ENCODE peak calls at places on chromosomes 1 and 21, in ten cellular contexts. One of them, this sample, is unnamed.

GRCh38 chr1:224380003-224380402 is 23.3 kb downstream of the CNIH4 start:
- DNase-seq in fibroblast of gingiva: no peak
- DNase-seq in colonic mucosa: no peak
- DNase-seq in activated T-cell treated with anti-CD3 and anti-CD28 coated beads for 1 hour: no peak
- DNase-seq in naive thymus-derived CD8-positive, alpha-beta T cell: peak; percentile 16
- DNase-seq in body of pancreas: no peak
- DNase-seq in KBM-7: peak; percentile 84
- DNase-seq in Kasumi-1: peak; percentile 90
- DNase-seq in activated T-helper 1 cell treated with anti-CD3 and anti-CD28 coated beads, Interleukin-12 subunit alpha, Interleukin-12 subunit beta, Interleukin-2, Interleukin-4 antibody, amounts not matched to agents 30 ng/mL and 10 ng/mL and 1 ng/mL, durations not matched to agents 14 hours and 24 hours and 36 hours: peak; percentile 49
- DNase-seq in tibial nerve: no peak
- DNase-seq in this sample: no peak

GRCh38 chr1:63592536-63593302 is 492 bp upstream of the PGM1 start:
- DNase-seq in fibroblast of gingiva: no peak
- DNase-seq in colonic mucosa: peak; percentile 80
- DNase-seq in activated T-cell treated with anti-CD3 and anti-CD28 coated beads for 1 hour: no peak
- DNase-seq in naive thymus-derived CD8-positive, alpha-beta T cell: no peak
- DNase-seq in body of pancreas: no peak
- DNase-seq in KBM-7: no peak
- DNase-seq in Kasumi-1: peak; percentile 61
- DNase-seq in activated T-helper 1 cell treated with anti-CD3 and anti-CD28 coated beads, Interleukin-12 subunit alpha, Interleukin-12 subunit beta, Interleukin-2, Interleukin-4 antibody, amounts not matched to agents 30 ng/mL and 10 ng/mL and 1 ng/mL, durations not matched to agents 14 hours and 24 hours and 36 hours: no peak
- DNase-seq in tibial nerve: no peak
- DNase-seq in this sample: no peak

GRCh38 chr1:58670200-58670599 is 29.7 kb downstream of the MYSM1 start:
- DNase-seq in fibroblast of gingiva: no peak
- DNase-seq in colonic mucosa: no peak
- DNase-seq in activated T-cell treated with anti-CD3 and anti-CD28 coated beads for 1 hour: no peak
- DNase-seq in naive thymus-derived CD8-positive, alpha-beta T cell: no peak
- DNase-seq in body of pancreas: no peak
- DNase-seq in KBM-7: peak; percentile 35
- DNase-seq in Kasumi-1: peak; percentile 57
- DNase-seq in activated T-helper 1 cell treated with anti-CD3 and anti-CD28 coated beads, Interleukin-12 subunit alpha, Interleukin-12 subunit beta, Interleukin-2, Interleukin-4 antibody, amounts not matched to agents 30 ng/mL and 10 ng/mL and 1 ng/mL, durations not matched to agents 14 hours and 24 hours and 36 hours: no peak
- DNase-seq in tibial nerve: no peak
- DNase-seq in this sample: no peak

GRCh38 chr1:12345350-12346217 is 115.8 kb downstream of the VPS13D start:
- DNase-seq in fibroblast of gingiva: no peak
- DNase-seq in colonic mucosa: peak; percentile 30
- DNase-seq in activated T-cell treated with anti-CD3 and anti-CD28 coated beads for 1 hour: no peak
- DNase-seq in naive thymus-derived CD8-positive, alpha-beta T cell: no peak
- DNase-seq in body of pancreas: no peak
- DNase-seq in KBM-7: peak; percentile 44
- DNase-seq in Kasumi-1: peak; percentile 66
- DNase-seq in activated T-helper 1 cell treated with anti-CD3 and anti-CD28 coated beads, Interleukin-12 subunit alpha, Interleukin-12 subunit beta, Interleukin-2, Interleukin-4 antibody, amounts not matched to agents 30 ng/mL and 10 ng/mL and 1 ng/mL, durations not matched to agents 14 hours and 24 hours and 36 hours: no peak
- DNase-seq in tibial nerve: no peak
- DNase-seq in this sample: no peak

GRCh38 chr1:1330366-1331067 is 563 bp upstream of the TAS1R3 start:
- DNase-seq in fibroblast of gingiva: no peak
- DNase-seq in colonic mucosa: no peak
- DNase-seq in activated T-cell treated with anti-CD3 and anti-CD28 coated beads for 1 hour: no peak
- DNase-seq in naive thymus-derived CD8-positive, alpha-beta T cell: no peak
- DNase-seq in body of pancreas: no peak
- DNase-seq in KBM-7: no peak
- DNase-seq in Kasumi-1: no peak
- DNase-seq in activated T-helper 1 cell treated with anti-CD3 and anti-CD28 coated beads, Interleukin-12 subunit alpha, Interleukin-12 subunit beta, Interleukin-2, Interleukin-4 antibody, amounts not matched to agents 30 ng/mL and 10 ng/mL and 1 ng/mL, durations not matched to agents 14 hours and 24 hours and 36 hours: no peak
- DNase-seq in tibial nerve: no peak
- DNase-seq in this sample: no peak

GRCh38 chr1:115714572-115715141 is 53.9 kb downstream of the CASQ2 start:
- DNase-seq in fibroblast of gingiva: no peak
- DNase-seq in colonic mucosa: peak; percentile 63
- DNase-seq in activated T-cell treated with anti-CD3 and anti-CD28 coated beads for 1 hour: no peak
- DNase-seq in naive thymus-derived CD8-positive, alpha-beta T cell: no peak
- DNase-seq in body of pancreas: peak; percentile 78
- DNase-seq in KBM-7: no peak
- DNase-seq in Kasumi-1: no peak
- DNase-seq in activated T-helper 1 cell treated with anti-CD3 and anti-CD28 coated beads, Interleukin-12 subunit alpha, Interleukin-12 subunit beta, Interleukin-2, Interleukin-4 antibody, amounts not matched to agents 30 ng/mL and 10 ng/mL and 1 ng/mL, durations not matched to agents 14 hours and 24 hours and 36 hours: no peak
- DNase-seq in tibial nerve: no peak
- DNase-seq in this sample: no peak

GRCh38 chr1:230909974-230910754 is 41.8 kb upstream of the C1orf198 start:
- DNase-seq in fibroblast of gingiva: no peak
- DNase-seq in colonic mucosa: no peak
- DNase-seq in activated T-cell treated with anti-CD3 and anti-CD28 coated beads for 1 hour: no peak
- DNase-seq in naive thymus-derived CD8-positive, alpha-beta T cell: no peak
- DNase-seq in body of pancreas: no peak
- DNase-seq in KBM-7: no peak
- DNase-seq in Kasumi-1: no peak
- DNase-seq in activated T-helper 1 cell treated with anti-CD3 and anti-CD28 coated beads, Interleukin-12 subunit alpha, Interleukin-12 subunit beta, Interleukin-2, Interleukin-4 antibody, amounts not matched to agents 30 ng/mL and 10 ng/mL and 1 ng/mL, durations not matched to agents 14 hours and 24 hours and 36 hours: no peak
- DNase-seq in tibial nerve: no peak
- DNase-seq in this sample: no peak

GRCh38 chr1:29415861-29416260 is 179.5 kb downstream of the PTPRU start:
- DNase-seq in fibroblast of gingiva: no peak
- DNase-seq in colonic mucosa: no peak
- DNase-seq in activated T-cell treated with anti-CD3 and anti-CD28 coated beads for 1 hour: no peak
- DNase-seq in naive thymus-derived CD8-positive, alpha-beta T cell: no peak
- DNase-seq in body of pancreas: no peak
- DNase-seq in KBM-7: no peak
- DNase-seq in Kasumi-1: no peak
- DNase-seq in activated T-helper 1 cell treated with anti-CD3 and anti-CD28 coated beads, Interleukin-12 subunit alpha, Interleukin-12 subunit beta, Interleukin-2, Interleukin-4 antibody, amounts not matched to agents 30 ng/mL and 10 ng/mL and 1 ng/mL, durations not matched to agents 14 hours and 24 hours and 36 hours: no peak
- DNase-seq in tibial nerve: no peak
- DNase-seq in this sample: no peak

GRCh38 chr21:31265293-31265692 is 78.8 kb downstream of the TIAM1 start:
- DNase-seq in fibroblast of gingiva: no peak
- DNase-seq in colonic mucosa: no peak
- DNase-seq in activated T-cell treated with anti-CD3 and anti-CD28 coated beads for 1 hour: no peak
- DNase-seq in naive thymus-derived CD8-positive, alpha-beta T cell: no peak
- DNase-seq in body of pancreas: no peak
- DNase-seq in KBM-7: peak; percentile 3
- DNase-seq in Kasumi-1: no peak
- DNase-seq in activated T-helper 1 cell treated with anti-CD3 and anti-CD28 coated beads, Interleukin-12 subunit alpha, Interleukin-12 subunit beta, Interleukin-2, Interleukin-4 antibody, amounts not matched to agents 30 ng/mL and 10 ng/mL and 1 ng/mL, durations not matched to agents 14 hours and 24 hours and 36 hours: no peak
- DNase-seq in tibial nerve: no peak
- DNase-seq in this sample: no peak

GRCh38 chr1:21706151-21706835 is 37.1 kb upstream of the RAP1GAP start:
- DNase-seq in fibroblast of gingiva: peak; percentile 67
- DNase-seq in colonic mucosa: no peak
- DNase-seq in activated T-cell treated with anti-CD3 and anti-CD28 coated beads for 1 hour: no peak
- DNase-seq in naive thymus-derived CD8-positive, alpha-beta T cell: no peak
- DNase-seq in body of pancreas: no peak
- DNase-seq in KBM-7: peak; percentile 32
- DNase-seq in Kasumi-1: peak; percentile 36
- DNase-seq in activated T-helper 1 cell treated with anti-CD3 and anti-CD28 coated beads, Interleukin-12 subunit alpha, Interleukin-12 subunit beta, Interleukin-2, Interleukin-4 antibody, amounts not matched to agents 30 ng/mL and 10 ng/mL and 1 ng/mL, durations not matched to agents 14 hours and 24 hours and 36 hours: no peak
- DNase-seq in tibial nerve: no peak
- DNase-seq in this sample: no peak

GRCh38 chr1:233714631-233715217 is 100.8 kb downstream of the KCNK1 start:
- DNase-seq in fibroblast of gingiva: no peak
- DNase-seq in colonic mucosa: no peak
- DNase-seq in activated T-cell treated with anti-CD3 and anti-CD28 coated beads for 1 hour: no peak
- DNase-seq in naive thymus-derived CD8-positive, alpha-beta T cell: no peak
- DNase-seq in body of pancreas: no peak
- DNase-seq in KBM-7: no peak
- DNase-seq in Kasumi-1: no peak
- DNase-seq in activated T-helper 1 cell treated with anti-CD3 and anti-CD28 coated beads, Interleukin-12 subunit alpha, Interleukin-12 subunit beta, Interleukin-2, Interleukin-4 antibody, amounts not matched to agents 30 ng/mL and 10 ng/mL and 1 ng/mL, durations not matched to agents 14 hours and 24 hours and 36 hours: no peak
- DNase-seq in tibial nerve: no peak
- DNase-seq in this sample: no peak

GRCh38 chr1:201072149-201072548 is 40.1 kb downstream of the CACNA1S start:
- DNase-seq in fibroblast of gingiva: no peak
- DNase-seq in colonic mucosa: no peak
- DNase-seq in activated T-cell treated with anti-CD3 and anti-CD28 coated beads for 1 hour: no peak
- DNase-seq in naive thymus-derived CD8-positive, alpha-beta T cell: no peak
- DNase-seq in body of pancreas: no peak
- DNase-seq in KBM-7: no peak
- DNase-seq in Kasumi-1: no peak
- DNase-seq in activated T-helper 1 cell treated with anti-CD3 and anti-CD28 coated beads, Interleukin-12 subunit alpha, Interleukin-12 subunit beta, Interleukin-2, Interleukin-4 antibody, amounts not matched to agents 30 ng/mL and 10 ng/mL and 1 ng/mL, durations not matched to agents 14 hours and 24 hours and 36 hours: no peak
- DNase-seq in tibial nerve: no peak
- DNase-seq in this sample: no peak

GRCh38 chr1:67190942-67191341 is 24.7 kb downstream of the IL23R start:
- DNase-seq in fibroblast of gingiva: no peak
- DNase-seq in colonic mucosa: no peak
- DNase-seq in activated T-cell treated with anti-CD3 and anti-CD28 coated beads for 1 hour: no peak
- DNase-seq in naive thymus-derived CD8-positive, alpha-beta T cell: no peak
- DNase-seq in body of pancreas: no peak
- DNase-seq in KBM-7: no peak
- DNase-seq in Kasumi-1: no peak
- DNase-seq in activated T-helper 1 cell treated with anti-CD3 and anti-CD28 coated beads, Interleukin-12 subunit alpha, Interleukin-12 subunit beta, Interleukin-2, Interleukin-4 antibody, amounts not matched to agents 30 ng/mL and 10 ng/mL and 1 ng/mL, durations not matched to agents 14 hours and 24 hours and 36 hours: no peak
- DNase-seq in tibial nerve: no peak
- DNase-seq in this sample: no peak

GRCh38 chr1:222618880-222619321 is 1.0 kb downstream of the MIA3 start:
- DNase-seq in fibroblast of gingiva: peak; percentile 27
- DNase-seq in colonic mucosa: peak; percentile 45
- DNase-seq in activated T-cell treated with anti-CD3 and anti-CD28 coated beads for 1 hour: no peak
- DNase-seq in naive thymus-derived CD8-positive, alpha-beta T cell: no peak
- DNase-seq in body of pancreas: peak; percentile 40
- DNase-seq in KBM-7: peak; percentile 49
- DNase-seq in Kasumi-1: peak; percentile 10
- DNase-seq in activated T-helper 1 cell treated with anti-CD3 and anti-CD28 coated beads, Interleukin-12 subunit alpha, Interleukin-12 subunit beta, Interleukin-2, Interleukin-4 antibody, amounts not matched to agents 30 ng/mL and 10 ng/mL and 1 ng/mL, durations not matched to agents 14 hours and 24 hours and 36 hours: no peak
- DNase-seq in tibial nerve: peak; percentile 8
- DNase-seq in this sample: no peak

GRCh38 chr1:61119085-61119484 is 36.7 kb downstream of the NFIA start:
- DNase-seq in fibroblast of gingiva: no peak
- DNase-seq in colonic mucosa: no peak
- DNase-seq in activated T-cell treated with anti-CD3 and anti-CD28 coated beads for 1 hour: no peak
- DNase-seq in naive thymus-derived CD8-positive, alpha-beta T cell: no peak
- DNase-seq in body of pancreas: no peak
- DNase-seq in KBM-7: no peak
- DNase-seq in Kasumi-1: no peak
- DNase-seq in activated T-helper 1 cell treated with anti-CD3 and anti-CD28 coated beads, Interleukin-12 subunit alpha, Interleukin-12 subunit beta, Interleukin-2, Interleukin-4 antibody, amounts not matched to agents 30 ng/mL and 10 ng/mL and 1 ng/mL, durations not matched to agents 14 hours and 24 hours and 36 hours: no peak
- DNase-seq in tibial nerve: no peak
- DNase-seq in this sample: no peak

GRCh38 chr1:66033781-66034180 is 241.1 kb downstream of the PDE4B start:
- DNase-seq in fibroblast of gingiva: no peak
- DNase-seq in colonic mucosa: no peak
- DNase-seq in activated T-cell treated with anti-CD3 and anti-CD28 coated beads for 1 hour: no peak
- DNase-seq in naive thymus-derived CD8-positive, alpha-beta T cell: no peak
- DNase-seq in body of pancreas: no peak
- DNase-seq in KBM-7: no peak
- DNase-seq in Kasumi-1: no peak
- DNase-seq in activated T-helper 1 cell treated with anti-CD3 and anti-CD28 coated beads, Interleukin-12 subunit alpha, Interleukin-12 subunit beta, Interleukin-2, Interleukin-4 antibody, amounts not matched to agents 30 ng/mL and 10 ng/mL and 1 ng/mL, durations not matched to agents 14 hours and 24 hours and 36 hours: no peak
- DNase-seq in tibial nerve: no peak
- DNase-seq in this sample: no peak

GRCh38 chr1:153678519-153679336 is at the start of gene NPR1:
- DNase-seq in fibroblast of gingiva: peak; percentile 15
- DNase-seq in colonic mucosa: peak; percentile 39
- DNase-seq in activated T-cell treated with anti-CD3 and anti-CD28 coated beads for 1 hour: no peak
- DNase-seq in naive thymus-derived CD8-positive, alpha-beta T cell: no peak
- DNase-seq in body of pancreas: peak; percentile 50
- DNase-seq in KBM-7: no peak
- DNase-seq in Kasumi-1: no peak
- DNase-seq in activated T-helper 1 cell treated with anti-CD3 and anti-CD28 coated beads, Interleukin-12 subunit alpha, Interleukin-12 subunit beta, Interleukin-2, Interleukin-4 antibody, amounts not matched to agents 30 ng/mL and 10 ng/mL and 1 ng/mL, durations not matched to agents 14 hours and 24 hours and 36 hours: no peak
- DNase-seq in tibial nerve: peak; percentile 62
- DNase-seq in this sample: no peak

GRCh38 chr1:3030663-3031381 is 9.6 kb downstream of the ACTRT2 start:
- DNase-seq in fibroblast of gingiva: no peak
- DNase-seq in colonic mucosa: no peak
- DNase-seq in activated T-cell treated with anti-CD3 and anti-CD28 coated beads for 1 hour: no peak
- DNase-seq in naive thymus-derived CD8-positive, alpha-beta T cell: no peak
- DNase-seq in body of pancreas: no peak
- DNase-seq in KBM-7: no peak
- DNase-seq in Kasumi-1: no peak
- DNase-seq in activated T-helper 1 cell treated with anti-CD3 and anti-CD28 coated beads, Interleukin-12 subunit alpha, Interleukin-12 subunit beta, Interleukin-2, Interleukin-4 antibody, amounts not matched to agents 30 ng/mL and 10 ng/mL and 1 ng/mL, durations not matched to agents 14 hours and 24 hours and 36 hours: no peak
- DNase-seq in tibial nerve: no peak
- DNase-seq in this sample: no peak